ENCODE peak calls at places on chromosomes 5 and 9, in eight cellular contexts. W is fibroblast of villous mesenchyme, U is PC-9, C is heart left ventricle, F is cardiac muscle cell, Y is AG04449, P is tibial artery, O is spleen. K is an unnamed sample.

GRCh38 chr5:30693326-30693725 is 500.2 kb upstream of the CDH6 start:
- DNase-seq in W (no peak), U (no peak), C (no peak), F (no peak), Y (no peak), P (no peak), O (no peak), K (no peak)

GRCh38 chr5:43268188-43268820 is 44.9 kb downstream of the HMGCS1 start:
- DNase-seq in W (no peak), U (no peak), C (no peak), F (no peak), Y (no peak), P (no peak), O (no peak), K (no peak)

GRCh38 chr9:97703437-97704326 is 6.5 kb upstream of the XPA start:
- DNase-seq in W (peak), U (peak), C (no peak), F (peak), Y (peak), P (no peak), O (no peak), K (no peak)

GRCh38 chr9:22041792-22042191 is 32.7 kb upstream of the CDKN2B start:
- DNase-seq in W (peak), U (peak), C (no peak), F (peak), Y (peak), P (no peak), O (no peak), K (no peak)

GRCh38 chr5:151738125-151738848 is 20.1 kb downstream of the ATOX1 start:
- DNase-seq in W (peak), U (no peak), C (no peak), F (peak), Y (no peak), P (no peak), O (no peak), K (no peak)

GRCh38 chr5:65482280-65482726 is 583 bp upstream of the ADAMTS6 start:
- DNase-seq in W (peak), U (no peak), C (no peak), F (peak), Y (no peak), P (no peak), O (no peak), K (no peak)

GRCh38 chr9:111728617-111729366 is 65.9 kb downstream of the SHOC1 start:
- DNase-seq in W (peak), U (peak), C (no peak), F (peak), Y (peak), P (no peak), O (no peak), K (peak)

GRCh38 chr9:116713266-116713665 is 26.2 kb downstream of the TRIM32 start:
- DNase-seq in W (no peak), U (no peak), C (no peak), F (no peak), Y (no peak), P (no peak), O (no peak), K (no peak)

GRCh38 chr9:86655147-86655546 is 292.2 kb downstream of the GAS1 start:
- DNase-seq in W (no peak), U (no peak), C (no peak), F (peak), Y (no peak), P (no peak), O (no peak), K (no peak)

GRCh38 chr9:124779368-124780059 is 2.6 kb downstream of the OLFML2A start:
- DNase-seq in W (peak), U (peak), C (peak), F (peak), Y (peak), P (no peak), O (peak), K (peak)

GRCh38 chr5:72347801-72348305 is 27.7 kb downstream of the PTCD2 start:
- DNase-seq in W (peak), U (peak), C (no peak), F (peak), Y (peak), P (no peak), O (no peak), K (peak)

GRCh38 chr9:5529683-5530221 is 19.4 kb downstream of the PDCD1LG2 start:
- DNase-seq in W (no peak), U (peak), C (no peak), F (no peak), Y (no peak), P (no peak), O (no peak), K (no peak)

GRCh38 chr5:179393078-179393477 is 47.8 kb upstream of the ADAMTS2 start:
- DNase-seq in W (peak), U (no peak), C (no peak), F (peak), Y (no peak), P (no peak), O (no peak), K (peak)

GRCh38 chr9:135610290-135611141 is 28.8 kb downstream of the GLT6D1 start:
- DNase-seq in W (no peak), U (no peak), C (no peak), F (no peak), Y (no peak), P (no peak), O (no peak), K (no peak)

GRCh38 chr5:96516631-96517071 is 83.6 kb upstream of the PCSK1 start:
- DNase-seq in W (peak), U (no peak), C (no peak), F (peak), Y (no peak), P (no peak), O (no peak), K (no peak)

GRCh38 chr5:137923856-137924255 is 34.6 kb downstream of the PKD2L2 start:
- DNase-seq in W (peak), U (no peak), C (no peak), F (peak), Y (no peak), P (no peak), O (no peak), K (no peak)

GRCh38 chr9:27151693-27152397 is 42.8 kb downstream of the TEK start:
- DNase-seq in W (peak), U (peak), C (no peak), F (peak), Y (no peak), P (no peak), O (no peak), K (no peak)

GRCh38 chr5:131221888-131222287 is 42.0 kb upstream of the CDC42SE2 start:
- DNase-seq in W (peak), U (no peak), C (no peak), F (no peak), Y (no peak), P (no peak), O (no peak), K (no peak)

GRCh38 chr5:1204693-1205242 is 3.4 kb downstream of the SLC6A19 start:
- DNase-seq in W (peak), U (no peak), C (peak), F (peak), Y (no peak), P (no peak), O (no peak), K (no peak)

GRCh38 chr5:81408496-81408895 is 14.6 kb upstream of the ACOT12 start:
- DNase-seq in W (no peak), U (no peak), C (no peak), F (peak), Y (no peak), P (no peak), O (no peak), K (no peak)

GRCh38 chr5:90356612-90357011 is 52.9 kb downstream of the CETN3 start:
- DNase-seq in W (peak), U (no peak), C (no peak), F (peak), Y (no peak), P (no peak), O (no peak), K (no peak)

GRCh38 chr5:84564311-84564710 is 179.6 kb upstream of the EDIL3 start:
- DNase-seq in W (peak), U (no peak), C (no peak), F (peak), Y (peak), P (no peak), O (no peak), K (no peak)

GRCh38 chr5:75574791-75575190 is 36.5 kb upstream of the ANKDD1B start:
- DNase-seq in W (no peak), U (no peak), C (no peak), F (peak), Y (no peak), P (no peak), O (no peak), K (no peak)

GRCh38 chr5:84688566-84688965 is 303.9 kb upstream of the EDIL3 start:
- DNase-seq in W (peak), U (no peak), C (no peak), F (peak), Y (peak), P (no peak), O (no peak), K (peak)

GRCh38 chr9:3045153-3045552 is 201.3 kb upstream of the PUM3 start:
- DNase-seq in W (no peak), U (no peak), C (no peak), F (no peak), Y (no peak), P (no peak), O (no peak), K (no peak)

GRCh38 chr5:56763711-56764466 is 51.5 kb upstream of the MAP3K1 start:
- DNase-seq in W (peak), U (peak), C (no peak), F (peak), Y (no peak), P (no peak), O (peak), K (no peak)

GRCh38 chr5:146818790-146819189 is 59.8 kb downstream of the PPP2R2B start:
- DNase-seq in W (no peak), U (no peak), C (no peak), F (no peak), Y (no peak), P (no peak), O (no peak), K (no peak)

GRCh38 chr9:121652037-121652837 is 803 bp downstream of the DAB2IP start:
- DNase-seq in W (peak), U (no peak), C (peak), F (no peak), Y (no peak), P (no peak), O (peak), K (no peak)

GRCh38 chr5:178388381-178389030 is 155.9 kb upstream of the PHYKPL start:
- DNase-seq in W (no peak), U (no peak), C (peak), F (peak), Y (no peak), P (no peak), O (peak), K (no peak)

GRCh38 chr9:136685792-136686533 is 1.3 kb downstream of the AGPAT2 start:
- DNase-seq in W (peak), U (no peak), C (no peak), F (no peak), Y (no peak), P (no peak), O (no peak), K (no peak)

GRCh38 chr5:139058121-139058520 is 140.0 kb downstream of the SIL1 start:
- DNase-seq in W (peak), U (no peak), C (no peak), F (peak), Y (peak), P (no peak), O (no peak), K (no peak)

GRCh38 chr9:137784641-137785513 is 92.7 kb upstream of the CACNA1B start:
- DNase-seq in W (no peak), U (no peak), C (no peak), F (no peak), Y (no peak), P (no peak), O (peak), K (no peak)

GRCh38 chr5:161190778-161191177 is 338.8 kb upstream of the ATP10B start:
- DNase-seq in W (no peak), U (no peak), C (no peak), F (no peak), Y (no peak), P (no peak), O (no peak), K (no peak)

GRCh38 chr9:87112656-87113055 is 165.3 kb upstream of the GAS1 start:
- DNase-seq in W (no peak), U (no peak), C (no peak), F (peak), Y (no peak), P (no peak), O (no peak), K (no peak)

GRCh38 chr5:80343067-80343466 is 23.3 kb downstream of the SPZ1 start:
- DNase-seq in W (peak), U (no peak), C (no peak), F (no peak), Y (no peak), P (no peak), O (no peak), K (no peak)

GRCh38 chr9:110249639-110250038 is 6.7 kb downstream of the TXN start:
- DNase-seq in W (no peak), U (no peak), C (no peak), F (no peak), Y (no peak), P (no peak), O (no peak), K (no peak)
- TF ChIP-seq CTCF in W (no peak), U (no peak), C (no peak), F (no peak), Y (no peak), P (no peak), O (no peak), K (no peak)

GRCh38 chr5:119268387-119269060 is 87.3 kb upstream of the TNFAIP8 start:
- DNase-seq in W (peak), U (peak), C (peak), F (peak), Y (peak), P (peak), O (peak), K (peak)
- H3K4me3 ChIP-seq in W (peak), U (peak), C (peak), F (peak), Y (peak), P (peak), O (peak), K (peak)

DNA sequence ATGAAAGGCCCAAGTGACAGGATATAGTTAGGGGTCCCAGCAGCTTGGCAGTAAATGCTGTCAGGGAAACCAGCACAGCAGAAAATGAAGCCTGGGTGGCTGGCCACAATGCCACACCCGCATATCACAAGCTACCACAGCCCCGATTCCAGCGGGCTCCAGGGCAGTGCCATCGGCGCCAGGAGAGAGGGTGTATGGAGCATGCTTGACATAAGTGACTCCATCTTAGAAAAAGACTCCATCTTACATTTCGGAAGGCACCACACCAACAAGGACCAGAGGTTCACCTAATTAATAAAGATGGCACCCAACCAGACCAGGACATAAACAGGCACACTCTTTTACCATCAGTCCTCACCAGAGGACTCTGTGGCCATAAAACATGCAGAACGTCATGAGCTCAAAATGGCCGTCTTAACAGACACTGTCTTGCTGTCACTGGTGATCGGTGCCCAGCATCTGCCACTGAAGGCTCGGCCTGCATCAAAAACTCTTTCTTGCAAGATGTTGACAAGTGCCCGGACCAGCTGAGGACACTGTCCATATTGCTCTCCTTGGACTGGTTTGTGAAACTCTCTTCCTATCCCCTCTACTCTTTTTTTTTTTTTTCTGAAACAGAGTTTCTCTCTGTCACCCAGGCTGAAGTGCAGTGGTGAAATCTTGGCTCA is 67.4 kb upstream of the SPIN1 start:
- DNase-seq in W (no peak), U (no peak), C (no peak), F (no peak), Y (no peak), P (no peak), O (no peak), K (no peak)
- TF ChIP-seq CTCF in W (no peak), U (no peak), C (no peak), F (no peak), Y (no peak), P (no peak), O (no peak), K (no peak)

DNA sequence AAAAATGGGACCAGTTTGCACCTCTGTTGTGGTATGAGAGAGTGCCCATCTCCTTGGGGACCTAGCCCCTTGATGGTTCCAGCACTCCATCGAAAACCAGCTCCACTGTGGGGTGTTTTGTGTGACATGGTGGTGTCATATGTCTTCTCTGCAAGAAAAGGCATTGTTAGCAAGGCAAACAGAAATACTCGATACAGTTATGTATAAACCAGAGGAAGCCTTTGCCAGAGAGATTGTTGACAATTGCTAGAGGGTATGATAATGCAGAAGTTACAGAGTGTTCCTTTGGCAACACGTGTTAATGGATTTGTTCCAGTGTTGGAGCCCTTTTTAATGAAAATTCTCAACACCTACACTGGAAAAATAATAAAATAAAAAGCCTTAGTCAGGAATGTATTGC is 270.4 kb upstream of the DMRT1 start:
- DNase-seq in W (no peak), U (no peak), C (no peak), F (peak), Y (no peak), P (no peak), O (no peak), K (no peak)
- H3K4me3 ChIP-seq in W (no peak), U (no peak), C (no peak), F (no peak), Y (no peak), P (no peak), O (no peak), K (no peak)

GRCh38 chr9:95268681-95269080 is 48.8 kb downstream of the FANCC start:
- DNase-seq in W (peak), U (no peak), C (no peak), F (peak), Y (no peak), P (no peak), O (no peak), K (no peak)
- TF ChIP-seq CTCF in W (peak), U (no peak), C (peak), F (peak), Y (peak), P (peak), O (no peak), K (peak)

DNA sequence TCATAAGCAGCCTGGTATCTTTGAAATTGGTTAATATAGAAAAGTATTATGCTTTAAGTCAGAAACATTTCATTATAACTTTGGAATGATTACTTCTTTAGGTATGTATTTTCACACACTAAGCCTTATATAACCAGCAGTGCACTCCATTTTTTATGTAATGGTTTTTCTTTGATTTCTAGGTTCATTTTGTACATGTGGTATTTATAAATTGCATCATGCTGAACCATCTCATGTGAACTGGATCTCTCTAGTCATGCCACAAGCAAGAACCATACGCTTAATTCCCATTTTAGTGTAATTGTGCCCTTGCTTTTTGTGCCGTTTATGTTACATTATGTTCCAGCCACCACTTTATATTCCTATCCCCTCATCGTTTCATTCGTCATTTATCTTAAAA is 38.6 kb upstream of the SRP19 start:
- DNase-seq in W (no peak), U (no peak), C (no peak), F (no peak), Y (peak), P (no peak), O (no peak), K (no peak)
- H3K4me3 ChIP-seq in W (no peak), U (no peak), C (no peak), F (no peak), Y (no peak), P (no peak), O (no peak), K (no peak)

GRCh38 chr5:136120529-136120928 is 12.1 kb upstream of the SMAD5 start:
- DNase-seq in W (no peak), U (no peak), C (no peak), F (no peak), Y (no peak), P (no peak), O (no peak), K (no peak)
- TF ChIP-seq CTCF in W (no peak), U (no peak), C (no peak), F (no peak), Y (no peak), P (no peak), O (no peak), K (no peak)

DNA sequence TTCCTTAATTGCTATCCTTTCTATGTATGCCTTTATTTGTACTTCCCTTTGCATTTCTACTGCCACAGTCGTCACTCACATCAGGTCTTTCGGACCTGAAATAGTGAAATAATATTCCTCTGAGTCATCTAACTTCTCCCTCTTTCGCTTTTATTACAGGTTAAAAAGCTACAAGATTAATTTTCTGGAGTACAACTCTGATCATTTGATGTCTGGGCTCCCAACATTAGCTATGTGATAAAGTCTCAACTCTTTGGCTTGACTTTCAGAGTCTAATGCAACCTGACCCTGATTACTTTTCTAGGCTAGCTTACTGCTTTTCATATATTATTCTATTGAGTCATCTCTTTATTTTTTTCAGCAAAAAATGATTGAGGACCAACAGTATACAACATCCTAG is 638.8 kb upstream of the WWC1 start:
- DNase-seq in W (no peak), U (no peak), C (no peak), F (no peak), Y (no peak), P (no peak), O (no peak), K (no peak)
- H3K4me3 ChIP-seq in W (no peak), U (no peak), C (no peak), F (no peak), Y (no peak), P (no peak), O (no peak), K (no peak)